ENCODE peak calls at places on chromosomes 7 and 10, in nine cellular contexts. V is hypothalamus; E is activated T-helper 1 cell treated with anti-CD3 and anti-CD28 coated beads, Interleukin-12 subunit alpha, Interleukin-12 subunit beta, Interleukin-2, Interleukin-4 antibody, amounts not matched to agents 30 ng/mL and 10 ng/mL and 1 ng/mL, durations not matched to agents 14 hours and 24 hours and 36 hours; L is hippocampal formation; T is sciatic nerve; C is body of pancreas; O is left ventricle myocardium superior; Y is WTC11; W is iPS-NIHi11. K is an unnamed sample.

GRCh38 chr10:97734021-97734420 is 2.9 kb upstream of the ZFYVE27 start:
- DNase-seq in T (no peak), Y (no peak), C (no peak), E (no peak), L (no peak), W (no peak), V (no peak), O (no peak), K (no peak)

GRCh38 chr10:32983333-32983909 is 25.4 kb upstream of the ITGB1 start:
- DNase-seq in O (no peak), L (no peak), V (no peak), T (no peak), C (peak; percentile 31), W (no peak), E (no peak), Y (no peak), K (no peak)

GRCh38 chr7:47202146-47202768 is 379.7 kb downstream of the TNS3 start:
- DNase-seq in L (no peak), Y (no peak), W (no peak), T (no peak), C (no peak), V (no peak), O (no peak), E (no peak), K (no peak)

GRCh38 chr10:125151824-125152634 is 8.3 kb downstream of the CTBP2 start:
- DNase-seq in V (no peak), Y (peak; percentile 93), C (peak; percentile 54), W (peak; percentile 76), O (peak; percentile 52), E (no peak), T (no peak), L (no peak), K (peak; percentile 17)

GRCh38 chr10:97234403-97234802 is 48.6 kb upstream of the SLIT1 start:
- DNase-seq in C (peak; percentile 25), Y (no peak), L (peak; percentile 55), W (peak; percentile 30), O (no peak), V (no peak), E (no peak), T (no peak), K (no peak)

GRCh38 chr7:102198557-102198956 is 88.1 kb upstream of the SH2B2 start:
- DNase-seq in C (no peak), T (no peak), Y (no peak), L (no peak), V (no peak), W (no peak), O (no peak), E (no peak), K (no peak)

GRCh38 chr7:151199196-151199874 is 11.0 kb downstream of the H2BK1 start:
- DNase-seq in Y (no peak), W (peak; percentile 64), O (no peak), T (no peak), C (no peak), V (no peak), L (no peak), E (no peak), K (no peak)

GRCh38 chr7:92813390-92814024 is 22.9 kb downstream of the CDK6 start:
- DNase-seq in O (no peak), W (no peak), T (no peak), E (no peak), C (no peak), L (no peak), V (no peak), Y (no peak), K (no peak)

GRCh38 chr10:73759512-73760115 is 15.4 kb downstream of the SEC24C start:
- DNase-seq in W (peak; percentile 36), T (no peak), L (no peak), V (no peak), C (peak; percentile 17), Y (no peak), O (no peak), E (peak; percentile 28), K (no peak)

GRCh38 chr7:101767544-101767943 is 49.9 kb upstream of the CUX1 start:
- DNase-seq in T (no peak), Y (no peak), O (no peak), L (no peak), E (no peak), W (no peak), C (no peak), V (no peak), K (no peak)

GRCh38 chr7:29866490-29866930 is 60.2 kb downstream of the WIPF3 start:
- DNase-seq in V (no peak), T (peak; percentile 62), L (peak; percentile 29), E (no peak), Y (no peak), W (no peak), C (peak; percentile 63), O (peak; percentile 57), K (no peak)

GRCh38 chr7:18890134-18890533 is 227.3 kb downstream of the TWIST1 start:
- DNase-seq in C (no peak), Y (no peak), T (no peak), V (no peak), L (no peak), O (no peak), W (no peak), E (no peak), K (no peak)

GRCh38 chr7:148535227-148535626 is 55.3 kb upstream of the C7orf33 start:
- DNase-seq in O (no peak), W (no peak), V (no peak), T (no peak), E (peak; percentile 13), L (no peak), Y (no peak), C (peak; percentile 13), K (no peak)

GRCh38 chr7:22995011-22995410 is 18.9 kb downstream of the HYCC1 start:
- DNase-seq in Y (no peak), C (no peak), L (no peak), O (no peak), V (no peak), T (no peak), E (no peak), W (no peak), K (no peak)

GRCh38 chr10:124015991-124016390 is 77.4 kb downstream of the CHST15 start:
- DNase-seq in T (no peak), L (no peak), W (no peak), O (no peak), E (no peak), Y (no peak), C (no peak), V (no peak), K (no peak)

GRCh38 chr7:145692237-145692950 is 424.2 kb upstream of the CNTNAP2 start:
- DNase-seq in V (no peak), L (no peak), C (no peak), O (peak; percentile 50), Y (no peak), E (no peak), T (no peak), W (peak; percentile 7), K (no peak)

GRCh38 chr10:121152033-121152432 is 300.9 kb downstream of the WDR11 start:
- DNase-seq in W (no peak), E (no peak), O (no peak), V (no peak), Y (no peak), L (no peak), T (no peak), C (no peak), K (no peak)

GRCh38 chr7:153951207-153951725 is 100.9 kb upstream of the DPP6 start:
- DNase-seq in L (no peak), C (no peak), W (no peak), V (no peak), O (no peak), T (no peak), E (no peak), Y (no peak), K (no peak)

GRCh38 chr7:44378744-44379143 is 53.4 kb upstream of the CAMK2B start:
- DNase-seq in Y (no peak), T (no peak), V (no peak), E (no peak), L (no peak), O (no peak), W (peak; percentile 1), C (no peak), K (no peak)

GRCh38 chr7:156166692-156167416 is 354.6 kb upstream of the SHH start:
- DNase-seq in T (no peak), Y (no peak), O (no peak), W (no peak), E (no peak), V (no peak), C (no peak), L (no peak), K (no peak)

GRCh38 chr10:114432704-114433103 is 28.4 kb upstream of the AFAP1L2 start:
- DNase-seq in L (no peak), T (no peak), W (no peak), C (no peak), V (no peak), E (no peak), O (no peak), Y (no peak), K (no peak)

GRCh38 chr10:74153676-74154075 is 2.7 kb downstream of the ADK start:
- DNase-seq in T (no peak), W (no peak), Y (no peak), V (no peak), C (no peak), L (no peak), O (no peak), E (no peak), K (no peak)

GRCh38 chr10:10528563-10528910 is 489.1 kb upstream of the CELF2 start:
- DNase-seq in T (no peak), E (no peak), C (no peak), Y (no peak), O (no peak), V (no peak), W (no peak), L (no peak), K (no peak)

GRCh38 chr7:149809215-149809614 is 29.0 kb upstream of the ZNF862 start:
- DNase-seq in L (no peak), C (peak; percentile 55), V (peak; percentile 50), T (no peak), W (no peak), Y (no peak), E (no peak), O (peak; percentile 79), K (no peak)

GRCh38 chr10:24513155-24513554 is 210.5 kb downstream of the ARHGAP21 start:
- DNase-seq in L (no peak), T (no peak), E (no peak), V (no peak), Y (peak; percentile 34), C (no peak), W (peak; percentile 31), O (no peak), K (no peak)

GRCh38 chr10:53894145-53894544 is 906.9 kb downstream of the PCDH15 start:
- DNase-seq in T (no peak), C (no peak), L (no peak), O (no peak), W (no peak), V (no peak), E (no peak), Y (no peak), K (no peak)

GRCh38 chr7:130890176-130891020 is 156.4 kb upstream of the KLF14 start:
- DNase-seq in O (no peak), L (no peak), W (no peak), C (no peak), V (no peak), E (no peak), Y (no peak), T (no peak), K (no peak)

GRCh38 chr7:45455662-45456061 is 118.5 kb upstream of the ADCY1 start:
- DNase-seq in W (no peak), Y (no peak), O (peak; percentile 12), L (no peak), T (no peak), V (no peak), C (no peak), E (no peak), K (no peak)

GRCh38 chr7:121279060-121279620 is 49.7 kb upstream of the WNT16 start:
- DNase-seq in E (no peak), T (no peak), Y (no peak), V (no peak), L (no peak), O (no peak), W (no peak), C (no peak), K (no peak)